ENCODE peak calls at places on chromosomes 7 and 10, in seven cellular contexts. I is neural crest cell, S is fibroblast of the conjunctiva, C is glomerular endothelial cell, T is COR-L47, A is ovary, W is SJSA1. J is an unnamed sample.

GRCh38 chr7:2478387-2478760 is 2.2 kb upstream of the GRIFIN start:
- DNase-seq in I (no peak), S (no peak), C (no peak), T (no peak), A (no peak), W (no peak), J (no peak)

GRCh38 chr7:92699560-92699959 is 109.4 kb upstream of the FAM133B start:
- DNase-seq in I (no peak), S (no peak), C (no peak), T (no peak), A (no peak), W (no peak), J (no peak)

GRCh38 chr10:55146032-55146431 is 345.0 kb upstream of the PCDH15 start:
- DNase-seq in I (no peak), S (no peak), C (no peak), T (no peak), A (no peak), W (no peak), J (no peak)

GRCh38 chr10:129855836-129856563 is 108.1 kb downstream of the EBF3 start:
- DNase-seq in I (no peak), S (no peak), C (no peak), T (no peak), A (no peak), W (no peak), J (no peak)

GRCh38 chr10:52442576-52442975 is 128.5 kb downstream of the DKK1 start:
- DNase-seq in I (no peak), S (no peak), C (no peak), T (no peak), A (no peak), W (no peak), J (no peak)

GRCh38 chr10:116985611-116986010 is 19.4 kb downstream of the SHTN1 start:
- DNase-seq in I (no peak), S (no peak), C (no peak), T (no peak), A (no peak), W (no peak), J (no peak)

GRCh38 chr7:121187222-121187621 is 141.6 kb upstream of the WNT16 start:
- DNase-seq in I (no peak), S (no peak), C (no peak), T (no peak), A (no peak), W (no peak), J (no peak)

GRCh38 chr10:114962441-114962840 is 24.4 kb downstream of the TRUB1 start:
- DNase-seq in I (no peak), S (no peak), C (no peak), T (no peak), A (no peak), W (no peak), J (no peak)

GRCh38 chr10:22218448-22218847 is 633 bp upstream of the EBLN1 start:
- DNase-seq in I (no peak), S (no peak), C (no peak), T (no peak), A (no peak), W (no peak), J (no peak)

GRCh38 chr7:151317936-151318335 is 23.7 kb upstream of the NUB1 start:
- DNase-seq in I (no peak), S (no peak), C (no peak), T (no peak), A (no peak), W (peak), J (no peak)

GRCh38 chr7:155804431-155804831 is 7.8 kb downstream of the SHH start:
- DNase-seq in I (no peak), S (no peak), C (no peak), T (no peak), A (no peak), W (no peak), J (no peak)

GRCh38 chr10:78658645-78659632 is 409.8 kb upstream of the ZMIZ1 start:
- DNase-seq in I (no peak), S (no peak), C (no peak), T (no peak), A (no peak), W (no peak), J (no peak)

GRCh38 chr7:107070710-107071109 is 26.2 kb downstream of the PRKAR2B start:
- DNase-seq in I (no peak), S (no peak), C (no peak), T (no peak), A (no peak), W (no peak), J (no peak)

GRCh38 chr10:86659161-86659691 is 4.9 kb downstream of the OPN4 start:
- DNase-seq in I (no peak), S (no peak), C (no peak), T (no peak), A (peak), W (no peak), J (no peak)

GRCh38 chr10:77846718-77847311 is 79.7 kb downstream of the DLG5 start:
- DNase-seq in I (peak), S (peak), C (peak), T (peak), A (peak), W (peak), J (no peak)

GRCh38 chr10:123619067-123619855 is 46.9 kb upstream of the GPR26 start:
- DNase-seq in I (no peak), S (no peak), C (no peak), T (no peak), A (no peak), W (no peak), J (no peak)

GRCh38 chr10:98391578-98391991 is 23.4 kb downstream of the PYROXD2 start:
- DNase-seq in I (no peak), S (no peak), C (no peak), T (no peak), A (peak), W (no peak), J (no peak)

GRCh38 chr7:44608916-44609648 is 2.7 kb downstream of the OGDH start:
- DNase-seq in I (no peak), S (no peak), C (no peak), T (no peak), A (no peak), W (no peak), J (no peak)

GRCh38 chr10:4043897-4044296 is 258.9 kb upstream of the KLF6 start:
- DNase-seq in I (no peak), S (no peak), C (peak), T (no peak), A (no peak), W (no peak), J (no peak)

GRCh38 chr7:73980206-73980605 is 47.8 kb upstream of the ELN start:
- DNase-seq in I (no peak), S (no peak), C (no peak), T (no peak), A (no peak), W (no peak), J (no peak)

GRCh38 chr7:105309235-105310156 is 79.2 kb downstream of the SRPK2 start:
- DNase-seq in I (no peak), S (no peak), C (no peak), T (peak), A (no peak), W (no peak), J (no peak)

GRCh38 chr7:139061416-139061815 is 25.6 kb upstream of the ZC3HAV1L start:
- DNase-seq in I (no peak), S (no peak), C (no peak), T (no peak), A (no peak), W (no peak), J (no peak)

GRCh38 chr10:50291261-50291850 is 40.0 kb upstream of the ASAH2 start:
- DNase-seq in I (no peak), S (no peak), C (no peak), T (no peak), A (no peak), W (no peak), J (no peak)

GRCh38 chr10:49761789-49762565 is at the start of gene OGDHL:
- DNase-seq in I (peak), S (peak), C (no peak), T (peak), A (peak), W (no peak), J (no peak)

GRCh38 chr7:143408686-143409551 is at the start of gene EPHA1:
- DNase-seq in I (no peak), S (no peak), C (no peak), T (no peak), A (no peak), W (no peak), J (no peak)

GRCh38 chr7:132526111-132526741 is 50.0 kb downstream of the PLXNA4 start:
- DNase-seq in I (no peak), S (no peak), C (no peak), T (no peak), A (no peak), W (no peak), J (no peak)

GRCh38 chr10:23980054-23980453 is 228.9 kb upstream of the KIAA1217 start:
- DNase-seq in I (no peak), S (no peak), C (no peak), T (no peak), A (no peak), W (no peak), J (peak)

GRCh38 chr7:82141427-82141826 is 302.1 kb downstream of the CACNA2D1 start:
- DNase-seq in I (no peak), S (no peak), C (no peak), T (no peak), A (no peak), W (no peak), J (no peak)

GRCh38 chr7:105402221-105403095 is 13.7 kb upstream of the SRPK2 start:
- DNase-seq in I (no peak), S (no peak), C (no peak), T (no peak), A (no peak), W (no peak), J (no peak)

J was measured in NCI-H187 treated with DMSO at 0.1 percent for 48 hours.